ENCODE peak calls at places on chromosome 15, in seven cellular contexts. F is NCI-H774; K is right cardiac atrium; T is heart right ventricle; X is GM23248; B is A172; W is activated CD4-positive, alpha-beta T cell treated with anti-CD3 and anti-CD28 coated beads, Interleukin-2, amount 50 U/mL, for 48 hours. U is an unnamed sample.
A peak's percentile ranks its signal among the peaks of the same experiment; 100 is the strongest.

GRCh38 chr15:40388941-40389823 is 6.7 kb downstream of the KNSTRN start:
- DNase-seq in T (no peak), B (no peak), X (no peak), W (no peak), F (no peak), K (no peak), U (no peak)

GRCh38 chr15:82731527-82731926 is 21.9 kb upstream of the AP3B2 start:
- DNase-seq in F (no peak), B (no peak), K (no peak), W (no peak), T (no peak), X (no peak), U (no peak)

GRCh38 chr15:65666257-65666656 is 44.5 kb downstream of the SLC24A1 start:
- DNase-seq in F (no peak), W (no peak), T (no peak), B (peak; percentile 42), K (no peak), X (peak; percentile 63), U (peak; percentile 49)

GRCh38 chr15:75205064-75205395 is 3.3 kb downstream of the C15orf39 start:
- DNase-seq in W (no peak), T (no peak), X (no peak), F (no peak), K (no peak), B (no peak), U (no peak)

GRCh38 chr15:66188464-66188863 is 65.1 kb downstream of the MEGF11 start:
- DNase-seq in W (no peak), X (no peak), B (no peak), F (peak; percentile 4), T (no peak), K (no peak), U (no peak)

GRCh38 chr15:49693491-49693890 is 72.6 kb downstream of the DTWD1 start:
- DNase-seq in F (no peak), T (no peak), B (no peak), K (no peak), X (peak; percentile 28), W (no peak), U (no peak)

GRCh38 chr15:77784361-77785292 is 151.9 kb upstream of the LINGO1 start:
- DNase-seq in X (peak; percentile 61), K (peak; percentile 49), T (no peak), B (no peak), W (peak; percentile 46), F (no peak), U (peak; percentile 64)

GRCh38 chr15:89416339-89417183 is 79.8 kb downstream of the RHCG start:
- DNase-seq in W (peak; percentile 89), X (peak; percentile 83), K (peak; percentile 75), B (peak; percentile 75), F (peak; percentile 58), T (peak; percentile 29), U (peak; percentile 90)

GRCh38 chr15:75648156-75649000 is 666 bp downstream of the SNX33 start:
- DNase-seq in F (no peak), W (no peak), T (peak; percentile 59), X (peak; percentile 67), K (peak; percentile 84), B (peak; percentile 18), U (peak; percentile 48)

GRCh38 chr15:85414495-85414894 is 34.1 kb downstream of the AKAP13 start:
- DNase-seq in F (no peak), X (peak; percentile 28), B (no peak), K (no peak), T (no peak), W (no peak), U (no peak)

GRCh38 chr15:51935466-51936118 is 36.0 kb downstream of the LEO1 start:
- DNase-seq in W (no peak), B (no peak), F (no peak), T (no peak), K (no peak), X (no peak), U (no peak)

GRCh38 chr15:30872341-30872748 is 31.4 kb upstream of the FAN1 start:
- DNase-seq in X (peak; percentile 16), K (no peak), B (no peak), W (no peak), T (no peak), F (no peak), U (no peak)

GRCh38 chr15:70504305-70504951 is 258.9 kb downstream of the UACA start:
- DNase-seq in W (peak; percentile 75), B (peak; percentile 53), T (peak; percentile 70), X (peak; percentile 89), F (no peak), K (peak; percentile 72), U (no peak)

GRCh38 chr15:70094690-70095311 is 2.9 kb downstream of the TLE3 start:
- DNase-seq in W (no peak), B (no peak), K (no peak), F (peak; percentile 3), T (no peak), X (peak; percentile 18), U (no peak)

GRCh38 chr15:58606577-58607080 is 142.9 kb downstream of the ADAM10 start:
- DNase-seq in X (no peak), K (no peak), B (no peak), F (no peak), W (no peak), T (no peak), U (no peak)

GRCh38 chr15:71128939-71129562 is 13.8 kb downstream of the THSD4 start:
- DNase-seq in T (no peak), W (no peak), F (no peak), B (no peak), K (no peak), X (peak; percentile 22), U (peak; percentile 61)

GRCh38 chr15:29090617-29091466 is 178.8 kb downstream of the NSMCE3 start:
- DNase-seq in T (no peak), F (no peak), B (peak; percentile 10), W (peak; percentile 74), K (no peak), X (peak; percentile 28), U (peak; percentile 52)

GRCh38 chr15:64842099-64842940 is 605 bp downstream of the PLEKHO2 start:
- DNase-seq in X (peak; percentile 58), W (peak; percentile 42), F (no peak), B (no peak), T (peak; percentile 38), K (peak; percentile 76), U (peak; percentile 29)

GRCh38 chr15:39594764-39595620 is 14.1 kb downstream of the THBS1 start:
- DNase-seq in K (no peak), W (no peak), T (no peak), B (no peak), X (peak; percentile 63), F (no peak), U (no peak)

GRCh38 chr15:49421991-49422390 is 1.1 kb upstream of the FGF7 start:
- DNase-seq in T (peak; percentile 47), F (no peak), B (peak; percentile 32), K (peak; percentile 78), X (peak; percentile 69), W (peak; percentile 5), U (no peak)

GRCh38 chr15:92421980-92422379 is 28.3 kb downstream of the ST8SIA2 start:
- DNase-seq in K (no peak), F (no peak), B (peak; percentile 6), T (no peak), W (no peak), X (peak; percentile 31), U (no peak)

GRCh38 chr15:31471731-31472430 is 145.2 kb downstream of the KLF13 start:
- DNase-seq in K (no peak), W (no peak), T (no peak), F (no peak), B (peak; percentile 87), X (peak; percentile 95), U (no peak)

GRCh38 chr15:43516185-43516584 is 1.2 kb upstream of the MAP1A start:
- DNase-seq in F (no peak), T (peak; percentile 78), W (no peak), B (no peak), X (peak; percentile 83), K (peak; percentile 87), U (no peak)

GRCh38 chr15:74402873-74403589 is 30.7 kb downstream of the SEMA7A start:
- DNase-seq in W (peak; percentile 93), F (no peak), K (peak; percentile 37), T (peak; percentile 16), B (no peak), X (no peak), U (no peak)

GRCh38 chr15:74821091-74821789 is 5.2 kb upstream of the CPLX3 start:
- DNase-seq in T (no peak), B (no peak), F (no peak), X (peak; percentile 29), K (no peak), W (no peak), U (no peak)

GRCh38 chr15:65409284-65409631 is 13.5 kb downstream of the IGDCC4 start:
- DNase-seq in K (no peak), W (no peak), B (peak; percentile 96), F (no peak), X (peak; percentile 93), T (no peak), U (no peak)

GRCh38 chr15:92818658-92819311 is 81.3 kb upstream of the CHD2 start:
- DNase-seq in X (no peak), B (peak; percentile 48), W (no peak), T (no peak), F (no peak), K (no peak), U (no peak)